ENCODE peak calls at places on chromosomes 5 and 9, in four cellular contexts. O, A, N and Q are unnamed samples.
A peak's percentile ranks its signal among the peaks of the same experiment; 100 is the strongest.

GRCh38 chr5:141855265-141856029 is 22.8 kb downstream of the PCDH1 start:
- DNase-seq in A (no peak), O (no peak), N (no peak), Q (no peak)

GRCh38 chr5:115767424-115767823 is 49.0 kb downstream of the CDO1 start:
- DNase-seq in A (no peak), N (no peak), O (no peak), Q (no peak)

GRCh38 chr5:65013141-65013540 is 244.4 kb downstream of the CWC27 start:
- DNase-seq in O (no peak), N (no peak), A (no peak), Q (peak; percentile 68)

GRCh38 chr5:91018185-91018584 is 364.9 kb downstream of the ARRDC3 start:
- DNase-seq in O (no peak), A (no peak), N (no peak), Q (peak; percentile 55)

GRCh38 chr5:60261732-60262131 is 368.2 kb upstream of the PDE4D start:
- DNase-seq in A (no peak), O (no peak), N (no peak), Q (no peak)

GRCh38 chr5:53601570-53601969 is 41.1 kb downstream of the NDUFS4 start:
- DNase-seq in N (no peak), A (no peak), O (peak; percentile 8), Q (no peak)

GRCh38 chr9:35341585-35341984 is 148.3 kb upstream of the RUSC2 start:
- DNase-seq in O (no peak), N (peak; percentile 43), A (no peak), Q (peak; percentile 61)

GRCh38 chr5:1118231-1118698 is 6.4 kb upstream of the SLC12A7 start:
- DNase-seq in O (no peak), N (no peak), A (no peak), Q (peak; percentile 42)

GRCh38 chr5:5145651-5146529 is 5.8 kb downstream of the ADAMTS16 start:
- DNase-seq in A (no peak), N (no peak), O (peak; percentile 28), Q (peak; percentile 3)

GRCh38 chr9:35096035-35096849 is at the start of gene PIGO:
- DNase-seq in O (peak; percentile 89), N (peak; percentile 95), A (peak; percentile 82), Q (peak; percentile 86)

DNA sequence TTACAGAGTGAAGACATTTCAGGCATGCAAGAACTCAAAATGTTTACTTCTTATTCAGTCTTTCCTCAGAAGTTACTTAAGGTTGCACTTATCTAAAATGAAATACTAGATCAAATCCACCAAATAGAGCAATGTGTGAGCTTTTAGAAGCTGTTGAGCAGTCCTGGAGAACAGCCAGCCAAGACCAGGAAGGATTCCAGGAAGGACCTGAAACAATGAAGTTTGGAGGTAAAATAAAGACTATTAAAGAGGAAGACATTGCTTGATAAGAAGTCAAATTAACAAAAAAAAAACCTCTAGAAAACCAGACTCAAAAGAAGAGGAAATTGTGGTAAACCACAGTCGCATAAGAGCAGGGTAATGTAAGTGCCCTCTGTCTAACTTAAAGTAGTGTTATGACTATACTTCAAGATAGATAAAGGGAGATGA is 156.2 kb upstream of the S1PR3 start:
- DNase-seq in O (no peak), N (no peak), A (no peak), Q (peak; percentile 81)
- H2BK5ac ChIP-seq in O (no peak overlapping the region), N (no peak overlapping the region), A (no peak overlapping the region), Q (no peak overlapping the region)

GRCh38 chr5:117748336-117748735 is 1173.7 kb upstream of the SEMA6A start:
- DNase-seq in A (no peak), O (no peak), N (peak; percentile 48), Q (no peak)
- H2BK12ac ChIP-seq in A (no peak overlapping the region), O (no peak overlapping the region), N (peak overlapping the region; percentile 57), Q (no peak overlapping the region)

GRCh38 chr5:175438234-175438857 is 5.6 kb downstream of the DRD1 start:
- DNase-seq in O (peak; percentile 28), A (no peak), N (no peak), Q (no peak)

GRCh38 chr5:175434800-175435199 is 9.2 kb downstream of the DRD1 start:
- DNase-seq in N (peak; percentile 43), O (no peak), A (no peak), Q (no peak)

DNA sequence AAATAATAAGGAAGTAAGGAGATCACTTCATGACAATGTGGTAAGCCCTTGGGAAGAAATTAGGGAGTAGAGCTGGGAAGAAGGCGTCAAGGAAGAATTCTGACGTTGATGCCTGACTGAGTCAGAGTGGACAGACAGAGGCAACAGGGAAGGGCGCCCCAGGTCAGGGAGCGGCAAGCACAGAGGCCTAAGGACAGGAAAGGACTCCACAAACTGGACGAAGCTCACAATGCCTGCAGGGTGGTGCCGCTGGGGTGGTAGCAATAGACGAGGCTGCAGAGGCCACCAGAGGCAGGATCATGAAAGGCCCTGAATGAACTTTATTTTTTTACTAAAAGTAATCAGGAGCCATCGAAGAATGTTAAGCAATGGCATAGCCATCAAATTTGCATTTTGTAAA is 7.6 kb downstream of the DRD1 start:
- DNase-seq in A (no peak), N (peak; percentile 67), O (no peak), Q (no peak)
- H2BK5ac ChIP-seq in A (no peak overlapping the region), N (no peak overlapping the region), O (no peak overlapping the region), Q (no peak overlapping the region)

GRCh38 chr9:136190656-136191548 is 14.0 kb downstream of the LHX3 start:
- DNase-seq in N (no peak), O (no peak), A (no peak), Q (no peak)
- H2BK12ac ChIP-seq in N (peak overlapping the region; percentile 25), O (no peak overlapping the region), A (peak overlapping the region; percentile 26), Q (no peak overlapping the region)

DNA sequence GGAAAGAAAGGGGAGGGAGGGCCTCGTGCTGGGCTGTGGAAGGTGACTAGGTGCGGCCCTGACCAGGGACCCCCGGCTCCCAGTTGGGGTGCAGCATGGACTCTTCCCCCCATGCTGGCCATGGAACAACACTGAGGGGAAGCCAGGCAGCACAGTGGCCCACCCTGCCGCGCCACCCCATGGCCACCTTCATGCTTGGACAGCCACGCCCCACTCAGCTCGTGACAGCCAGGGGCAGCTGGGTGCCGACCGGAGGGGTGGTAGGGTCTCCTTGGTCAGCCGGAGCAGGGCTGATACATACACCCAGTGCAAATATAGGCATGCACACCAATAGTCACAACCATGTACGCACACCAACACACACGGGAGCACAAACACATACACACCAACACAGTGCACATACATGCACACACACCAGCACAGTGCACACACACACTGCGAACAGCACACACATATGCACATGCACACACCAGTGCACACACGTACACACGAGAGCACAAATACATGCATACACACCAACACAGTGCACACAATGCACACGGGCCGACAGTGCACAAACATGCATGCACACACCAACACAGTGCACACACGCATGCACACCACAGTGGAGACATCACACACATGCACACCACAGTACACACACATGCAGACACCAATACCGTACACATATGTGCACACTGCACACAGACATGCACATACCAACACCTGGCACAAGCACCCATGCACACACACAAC is 8.3 kb downstream of the SOHLH1 start:
- DNase-seq in A (no peak), N (no peak), O (no peak), Q (no peak)
- H2BK5ac ChIP-seq in A (no peak overlapping the region), N (no peak overlapping the region), O (no peak overlapping the region), Q (no peak overlapping the region)

DNA sequence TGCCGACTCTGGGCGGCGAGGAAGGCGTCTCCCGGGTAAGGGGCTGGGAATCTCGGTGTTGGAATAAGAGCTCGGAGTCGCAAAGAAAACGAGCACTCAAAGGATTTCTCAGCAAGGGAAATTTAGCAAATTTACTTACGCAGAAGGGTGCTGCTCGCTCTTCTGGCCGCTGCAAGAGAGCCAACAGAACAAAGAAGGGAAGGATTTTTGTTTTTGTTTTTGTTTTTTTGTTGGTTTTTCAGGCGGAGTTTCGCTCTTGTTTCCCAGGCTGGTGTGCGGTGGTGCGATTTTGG is 279 bp downstream of the GTF3C5 start:
- DNase-seq in O (no peak), N (no peak), A (no peak), Q (no peak)
- H2BK12ac ChIP-seq in O (no peak overlapping the region), N (no peak overlapping the region), A (no peak overlapping the region), Q (no peak overlapping the region)

GRCh38 chr9:110538621-110539020 is 40.9 kb downstream of the SVEP1 start:
- DNase-seq in O (no peak), N (no peak), A (no peak), Q (peak; percentile 11)
- H2BK5ac ChIP-seq in O (no peak overlapping the region), N (no peak overlapping the region), A (no peak overlapping the region), Q (no peak overlapping the region)

DNA sequence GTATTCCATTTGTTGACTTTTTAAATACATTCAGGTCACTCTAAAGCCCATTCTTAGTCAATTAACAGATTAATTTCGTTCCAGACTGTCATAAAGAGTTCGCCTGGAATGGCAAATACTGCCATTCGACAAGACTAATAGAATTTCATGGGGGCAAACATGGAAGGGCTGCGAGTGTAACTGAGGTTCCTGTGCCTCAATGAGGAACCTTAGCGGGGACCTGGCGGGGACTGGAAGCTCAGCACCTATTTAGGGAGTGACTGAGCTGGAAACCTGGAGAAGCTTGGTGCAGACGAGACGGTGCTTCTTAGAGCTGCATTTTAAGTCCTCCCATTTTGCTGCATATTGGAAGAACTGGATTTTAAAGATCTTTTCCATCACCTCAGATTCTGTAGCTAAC is 3.4 kb downstream of the VCAN start:
- DNase-seq in A (peak; percentile 20), N (no peak), O (no peak), Q (no peak)
- H2BK12ac ChIP-seq in A (no peak overlapping the region), N (no peak overlapping the region), O (no peak overlapping the region), Q (peak overlapping the region; percentile 92)